ENCODE peak calls at places on chromosomes 5 and 9, in six cellular contexts. One of them, this sample, is unnamed.
A peak's percentile ranks its signal among the peaks of the same experiment; 100 is the strongest.

GRCh38 chr9:91818226-91818587 is 131.8 kb downstream of the ROR2 start:
- DNase-seq in GM12878: no peak
- DNase-seq in HepG2: no peak
- DNase-seq in K562: peak; percentile 42
- DNase-seq in A549: no peak
- DNase-seq in IMR-90: no peak
- DNase-seq in this sample: no peak

GRCh38 chr9:137465000-137465769 is 6.1 kb upstream of the NSMF start:
- DNase-seq in IMR-90: no peak
- DNase-seq in A549: no peak
- DNase-seq in GM12878: no peak
- DNase-seq in K562: no peak
- DNase-seq in HepG2: no peak
- DNase-seq in this sample: no peak

GRCh38 chr5:44332360-44332971 is 56.8 kb downstream of the FGF10 start:
- DNase-seq in A549: peak; percentile 48
- DNase-seq in IMR-90: peak; percentile 52
- DNase-seq in HepG2: peak; percentile 17
- DNase-seq in GM12878: no peak
- DNase-seq in K562: peak; percentile 28
- DNase-seq in this sample: no peak

GRCh38 chr5:84437673-84438315 is 53.1 kb upstream of the EDIL3 start:
- DNase-seq in GM12878: no peak
- DNase-seq in K562: no peak
- DNase-seq in IMR-90: peak; percentile 91
- DNase-seq in HepG2: no peak
- DNase-seq in A549: peak; percentile 8
- DNase-seq in this sample: no peak

GRCh38 chr5:173527671-173528070 is 88.8 kb downstream of the BOD1 start:
- DNase-seq in K562: no peak
- DNase-seq in IMR-90: no peak
- DNase-seq in HepG2: no peak
- DNase-seq in GM12878: no peak
- DNase-seq in A549: no peak
- DNase-seq in this sample: no peak

GRCh38 chr5:56039985-56040384 is 45.2 kb upstream of the IL6ST start:
- DNase-seq in GM12878: no peak
- DNase-seq in K562: no peak
- DNase-seq in HepG2: no peak
- DNase-seq in A549: no peak
- DNase-seq in IMR-90: peak; percentile 51
- DNase-seq in this sample: no peak

GRCh38 chr5:16675747-16676255 is 59.0 kb upstream of the RETREG1 start:
- DNase-seq in IMR-90: no peak
- DNase-seq in K562: no peak
- DNase-seq in A549: no peak
- DNase-seq in GM12878: no peak
- DNase-seq in HepG2: no peak
- DNase-seq in this sample: no peak

GRCh38 chr5:65808261-65808741 is 86.3 kb downstream of the NLN start:
- DNase-seq in K562: no peak
- DNase-seq in IMR-90: peak; percentile 10
- DNase-seq in HepG2: no peak
- DNase-seq in A549: no peak
- DNase-seq in GM12878: no peak
- DNase-seq in this sample: no peak

GRCh38 chr9:24118170-24118569 is 292.1 kb upstream of the ELAVL2 start:
- DNase-seq in A549: peak; percentile 10
- DNase-seq in K562: no peak
- DNase-seq in IMR-90: no peak
- DNase-seq in HepG2: no peak
- DNase-seq in GM12878: no peak
- DNase-seq in this sample: no peak

GRCh38 chr9:137195525-137196220 is 4.9 kb downstream of the TPRN start:
- DNase-seq in A549: no peak
- DNase-seq in GM12878: no peak
- DNase-seq in HepG2: no peak
- DNase-seq in K562: no peak
- DNase-seq in IMR-90: no peak
- DNase-seq in this sample: no peak

GRCh38 chr5:149216515-149216914 is 55.1 kb upstream of the AFAP1L1 start:
- DNase-seq in HepG2: no peak
- DNase-seq in IMR-90: no peak
- DNase-seq in K562: no peak
- DNase-seq in A549: no peak
- DNase-seq in GM12878: no peak
- DNase-seq in this sample: no peak

DNA sequence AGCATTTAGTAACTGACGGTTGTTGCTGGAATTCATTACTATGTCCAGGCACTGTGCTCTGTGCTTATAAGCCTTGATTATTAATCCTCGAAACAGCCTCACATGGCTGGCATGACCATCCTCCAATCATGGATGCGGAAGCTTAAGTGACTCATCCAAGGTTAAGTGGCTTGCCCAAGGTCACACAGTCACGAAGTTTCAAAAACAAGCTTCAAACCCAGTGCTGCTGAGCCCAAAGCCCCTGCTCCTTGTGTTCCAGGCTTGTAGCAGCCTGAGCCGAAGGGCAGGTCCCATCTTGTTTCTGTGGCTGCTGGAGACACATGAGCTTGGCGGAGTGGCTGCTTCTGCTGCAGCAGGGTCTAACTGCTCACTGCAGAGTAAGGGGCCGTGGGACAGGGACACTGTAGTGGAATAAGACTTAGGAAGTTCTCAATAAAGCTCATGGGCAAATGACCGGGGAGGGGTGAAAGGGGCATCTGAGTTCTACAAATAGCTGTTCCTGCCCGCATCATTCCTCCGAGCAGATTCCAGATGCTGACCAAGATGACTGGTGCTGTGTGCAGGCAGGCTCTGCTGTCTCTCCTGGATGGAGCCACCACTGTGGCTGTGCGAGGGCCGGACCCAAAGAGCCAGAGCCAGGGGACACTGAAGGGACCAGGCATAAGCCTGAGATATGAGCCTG is 32.4 kb downstream of the WHRN start:
- DNase-seq in A549: no peak
- DNase-seq in GM12878: no peak
- DNase-seq in IMR-90: peak; percentile 6
- DNase-seq in K562: no peak
- DNase-seq in HepG2: no peak
- DNase-seq in this sample: no peak
- TF ChIP-seq RFX5 in A549: no peak
- TF ChIP-seq RFX5 in GM12878: no peak
- TF ChIP-seq RFX5 in IMR-90: no peak
- TF ChIP-seq RFX5 in K562: no peak
- TF ChIP-seq RFX5 in HepG2: no peak
- TF ChIP-seq RFX5 in this sample: no peak

GRCh38 chr5:68838157-68838718 is 255.6 kb upstream of the SLC30A5 start:
- DNase-seq in K562: no peak
- DNase-seq in HepG2: no peak
- DNase-seq in A549: no peak
- DNase-seq in IMR-90: no peak
- DNase-seq in GM12878: no peak
- DNase-seq in this sample: no peak
- TF ChIP-seq RFX5 in K562: no peak
- TF ChIP-seq RFX5 in HepG2: no peak
- TF ChIP-seq RFX5 in A549: no peak
- TF ChIP-seq RFX5 in IMR-90: no peak
- TF ChIP-seq RFX5 in GM12878: no peak
- TF ChIP-seq RFX5 in this sample: no peak

DNA sequence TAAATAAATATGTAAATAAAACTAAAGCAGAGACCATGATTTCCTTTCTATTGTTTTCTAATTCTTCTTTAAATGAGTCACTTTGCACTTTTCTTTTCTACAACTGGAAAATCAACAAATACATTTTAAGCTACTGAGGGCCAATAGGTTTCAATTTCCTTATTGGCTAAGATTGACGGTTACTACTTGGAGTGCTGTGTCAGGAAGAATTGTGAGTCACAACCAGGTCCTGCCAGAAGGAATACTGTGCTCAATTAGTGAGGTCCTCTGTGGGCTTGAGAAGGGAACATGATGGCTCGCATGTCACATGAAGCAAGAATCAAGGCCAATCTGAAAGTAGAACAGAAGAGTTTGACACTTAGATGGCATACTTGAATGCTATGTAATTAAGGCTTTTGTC is 110.8 kb downstream of the HMHB1 start:
- DNase-seq in K562: no peak
- DNase-seq in IMR-90: peak; percentile 65
- DNase-seq in HepG2: no peak
- DNase-seq in A549: peak; percentile 38
- DNase-seq in GM12878: no peak
- DNase-seq in this sample: no peak
- TF ChIP-seq RFX5 in K562: no peak
- TF ChIP-seq RFX5 in IMR-90: no peak
- TF ChIP-seq RFX5 in HepG2: no peak
- TF ChIP-seq RFX5 in A549: no peak
- TF ChIP-seq RFX5 in GM12878: no peak
- TF ChIP-seq RFX5 in this sample: no peak

DNA sequence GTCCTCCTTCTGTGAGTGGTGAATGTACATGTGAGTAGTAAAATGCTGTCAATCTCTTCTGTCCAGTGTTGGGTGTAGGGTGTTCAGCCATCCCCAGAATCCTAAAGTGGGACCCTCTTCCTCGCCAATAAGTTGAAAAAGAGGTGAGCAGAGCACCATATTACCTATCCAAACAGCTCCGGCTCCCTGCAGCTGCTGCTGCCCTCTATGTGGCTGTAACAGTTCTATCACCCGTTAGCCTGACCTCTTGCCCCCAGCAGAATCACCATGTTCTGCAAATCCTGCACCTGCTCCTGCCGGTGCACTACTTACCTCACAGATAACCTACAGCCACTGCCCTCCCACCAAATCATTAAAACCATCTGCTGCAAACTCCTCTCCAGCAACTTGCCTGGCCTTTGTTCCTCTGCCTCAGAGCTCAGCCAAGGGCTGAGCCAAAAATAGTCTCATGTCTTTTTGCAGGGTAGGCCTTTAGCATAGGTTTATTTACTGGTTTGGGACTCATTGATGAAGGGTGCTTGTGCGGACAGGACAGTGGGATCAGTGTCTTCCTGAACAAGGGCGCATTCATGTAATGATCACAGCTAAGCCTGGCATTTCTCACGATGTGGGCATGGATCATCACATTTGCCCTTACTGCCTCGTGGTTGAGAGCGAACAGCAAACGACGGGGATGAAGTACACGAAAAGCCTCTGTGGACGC is 49.6 kb upstream of the CCL21 start:
- DNase-seq in HepG2: no peak
- DNase-seq in IMR-90: no peak
- DNase-seq in K562: no peak
- DNase-seq in GM12878: no peak
- DNase-seq in A549: no peak
- DNase-seq in this sample: no peak
- TF ChIP-seq RFX5 in HepG2: no peak
- TF ChIP-seq RFX5 in IMR-90: no peak
- TF ChIP-seq RFX5 in K562: no peak
- TF ChIP-seq RFX5 in GM12878: no peak
- TF ChIP-seq RFX5 in A549: no peak
- TF ChIP-seq RFX5 in this sample: no peak

DNA sequence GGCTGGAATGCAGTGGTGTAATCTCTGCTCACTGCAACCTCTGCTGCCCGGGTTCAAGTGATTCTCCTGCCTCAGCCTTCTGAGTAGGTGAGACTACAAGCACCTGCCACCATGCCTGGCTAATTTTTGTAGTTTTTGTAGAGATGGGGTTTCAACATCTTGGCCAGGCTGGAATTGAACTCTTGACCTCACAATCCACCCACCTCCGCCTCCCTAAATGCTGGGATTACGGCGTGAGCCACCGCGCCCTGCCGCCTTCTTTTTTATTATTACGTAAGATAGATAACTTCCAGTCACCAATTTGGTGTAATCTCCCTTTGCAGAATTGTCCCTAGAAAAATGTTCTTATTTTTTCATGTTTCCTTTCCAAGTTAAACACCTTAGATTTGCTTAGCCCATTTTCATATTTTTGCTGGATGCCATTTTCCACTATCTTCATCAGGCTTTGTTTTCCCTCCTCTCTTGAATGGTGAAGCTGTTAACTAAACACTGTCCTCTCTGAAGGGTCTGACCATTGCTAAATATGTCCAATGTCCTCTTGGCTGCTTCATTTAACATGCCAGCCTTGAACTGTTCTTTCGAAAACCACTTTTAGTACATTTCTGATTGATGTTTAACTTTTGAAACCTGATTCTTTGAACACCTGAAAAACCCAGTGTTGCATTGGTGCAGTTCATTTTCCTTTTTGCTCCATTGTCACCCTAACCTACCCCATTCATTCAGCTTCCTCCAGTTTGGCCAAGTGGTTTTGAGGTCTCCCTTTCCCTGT is 135.1 kb upstream of the PIK3R1 start:
- DNase-seq in GM12878: no peak
- DNase-seq in A549: no peak
- DNase-seq in HepG2: peak; percentile 90
- DNase-seq in K562: no peak
- DNase-seq in IMR-90: no peak
- DNase-seq in this sample: no peak
- TF ChIP-seq RFX5 in GM12878: no peak
- TF ChIP-seq RFX5 in A549: no peak
- TF ChIP-seq RFX5 in HepG2: no peak
- TF ChIP-seq RFX5 in K562: no peak
- TF ChIP-seq RFX5 in IMR-90: no peak
- TF ChIP-seq RFX5 in this sample: no peak

This sample was measured in H1.